ENCODE peak calls at places on chromosome 19, in nine cellular contexts. L is Peyer's patch; Z is effector memory CD4-positive, alpha-beta T cell; G is fibroblast of lung; J is cardiac muscle cell; X is GM23248; O is lung; U is CD4-positive, CD25-positive, alpha-beta regulatory T cell; E is CD8-positive, alpha-beta T cell. H is an unnamed sample. For H3K4me1, the result is how much of the 10 kb centered on the place peaks cover.

GRCh38 chr19:6718741-6719539 is 1.5 kb downstream of the C3 start:
- DNase-seq in X (peak), G (peak), L (no peak), J (peak), E (no peak), U (peak), O (peak), Z (peak), H (peak)

GRCh38 chr19:55836340-55836739 is at the start of gene NLRP4:
- DNase-seq in G (no peak), L (no peak), X (no peak), Z (no peak), J (no peak), E (no peak), U (no peak), O (no peak), H (no peak)

GRCh38 chr19:4425531-4425930 is 23.1 kb downstream of the CHAF1A start:
- DNase-seq in U (no peak), O (no peak), X (peak), J (no peak), L (no peak), E (no peak), Z (no peak), G (peak), H (no peak)

GRCh38 chr19:35160629-35161433 is 6.3 kb downstream of the FXYD5 start:
- DNase-seq in G (no peak), U (no peak), Z (no peak), J (no peak), L (no peak), O (no peak), X (no peak), E (no peak), H (no peak)

GRCh38 chr19:51676566-51677083 is 16.5 kb upstream of the SPACA6 start:
- DNase-seq in U (no peak), E (no peak), X (no peak), Z (no peak), O (no peak), G (no peak), L (no peak), J (no peak), H (peak)

GRCh38 chr19:16012552-16012951 is 63.7 kb upstream of the TPM4 start:
- DNase-seq in X (no peak), U (no peak), Z (no peak), L (no peak), G (no peak), E (no peak), J (no peak), O (no peak), H (no peak)

GRCh38 chr19:49677232-49677881 is at the start of gene PRMT1:
- DNase-seq in X (peak), G (no peak), Z (peak), O (no peak), J (peak), L (no peak), E (peak), U (peak), H (peak)

GRCh38 chr19:35935911-35936737 is at the start of gene LRFN3:
- DNase-seq in Z (peak), X (peak), J (peak), L (peak), U (peak), O (peak), E (peak), G (peak), H (peak)

GRCh38 chr19:30446844-30447243 is 74.7 kb downstream of the ZNF536 start:
- DNase-seq in E (no peak), J (no peak), L (no peak), X (peak), Z (no peak), U (no peak), O (no peak), G (no peak), H (no peak)

GRCh38 chr19:29810504-29810871 is 1.3 kb upstream of the CCNE1 start:
- DNase-seq in O (no peak), E (no peak), Z (no peak), X (peak), G (peak), J (peak), U (no peak), L (no peak), H (no peak)

GRCh38 chr19:33595783-33596182 is 26.0 kb upstream of the CHST8 start:
- DNase-seq in Z (no peak), U (no peak), X (no peak), G (no peak), J (no peak), O (no peak), L (no peak), E (no peak), H (no peak)

GRCh38 chr19:33604651-33605050 is 17.1 kb upstream of the CHST8 start:
- DNase-seq in X (no peak), Z (no peak), E (no peak), L (no peak), G (no peak), O (no peak), U (no peak), J (no peak), H (no peak)

GRCh38 chr19:33603377-33603776 is 18.4 kb upstream of the CHST8 start:
- DNase-seq in J (no peak), O (no peak), L (no peak), E (no peak), G (no peak), Z (no peak), X (no peak), U (no peak), H (no peak)

GRCh38 chr19:33606556-33606955 is 15.2 kb upstream of the CHST8 start:
- DNase-seq in J (no peak), Z (no peak), X (no peak), U (no peak), E (no peak), O (no peak), L (no peak), G (no peak), H (no peak)

DNA sequence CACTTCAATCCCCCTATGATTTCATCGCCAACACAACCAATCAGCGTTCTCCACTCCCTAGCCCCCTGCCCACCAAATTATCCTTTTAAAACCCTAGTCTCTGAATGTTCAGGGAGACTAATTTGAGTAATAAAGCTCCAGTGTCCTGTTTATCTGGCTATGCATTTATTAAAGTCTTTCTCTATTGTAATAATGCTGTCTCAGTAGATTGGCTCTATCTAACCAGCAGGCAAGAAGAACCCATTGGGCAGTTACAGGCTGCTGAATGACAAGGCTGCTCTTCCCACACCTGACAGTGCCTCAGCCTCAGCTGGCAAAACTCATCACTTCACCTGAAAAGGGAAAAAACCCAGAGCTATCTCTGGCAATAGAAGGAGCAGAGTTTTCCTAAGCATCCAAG is 20.2 kb upstream of the CHST8 start:
- DNase-seq in G (no peak), O (no peak), L (no peak), Z (no peak), E (no peak), U (no peak), J (no peak), X (no peak), H (no peak)
- H3K4me1 ChIP-seq in G (under half), O (under half), L (under half), Z (under half), E (under half), U (under half), J (under half), X (under half), H (under half)

DNA sequence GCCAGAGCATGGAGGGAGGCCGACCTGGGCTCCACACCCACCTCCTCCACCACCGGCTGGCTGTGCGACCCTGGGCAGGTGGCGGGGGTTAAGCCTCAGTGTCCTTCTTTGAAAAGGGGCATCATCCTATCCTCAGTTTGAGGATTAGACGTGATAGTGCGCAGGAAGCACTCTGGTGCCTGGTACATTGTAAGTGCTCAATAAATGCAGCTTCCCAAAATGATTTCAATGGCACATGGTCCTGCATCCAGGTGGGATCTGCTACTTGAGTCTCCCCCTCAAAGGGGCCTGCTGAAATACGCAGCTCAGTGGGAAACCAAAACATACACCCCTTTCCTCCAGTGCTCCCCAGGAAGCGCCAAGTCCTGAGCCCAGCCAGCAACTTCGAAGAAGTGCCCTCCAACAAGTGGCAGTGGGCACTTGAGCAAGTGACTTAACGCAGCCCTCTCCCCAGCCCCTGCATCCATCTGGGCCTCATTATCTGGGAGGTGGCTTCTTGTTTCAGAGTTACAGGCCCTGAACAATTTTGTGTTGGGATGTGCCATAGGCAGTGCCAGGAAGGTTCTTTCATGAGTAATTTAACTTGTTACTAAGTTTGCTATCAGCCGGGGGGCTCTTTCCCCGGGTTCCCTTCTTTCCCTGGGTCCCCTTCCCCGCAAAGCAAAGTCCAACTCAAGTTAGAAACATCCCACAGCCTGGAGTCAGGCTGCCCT is 17.9 kb downstream of the ACTN4 start:
- DNase-seq in Z (no peak), U (no peak), L (no peak), E (no peak), G (no peak), J (no peak), O (no peak), X (peak), H (no peak)
- H3K4me1 ChIP-seq in Z (half or more), U (half or more), L (half or more), E (half or more), G (half or more), J (half or more), O (half or more), X (half or more), H (under half)

GRCh38 chr19:42290523-42291436 is 11.2 kb upstream of the PRR19 start:
- DNase-seq in U (peak), X (peak), Z (peak), L (no peak), O (no peak), J (peak), G (no peak), E (peak), H (no peak)

GRCh38 chr19:42291437-42291815 is 10.5 kb upstream of the PRR19 start:
- DNase-seq in O (no peak), L (no peak), E (no peak), J (no peak), U (no peak), G (no peak), X (no peak), Z (no peak), H (no peak)

GRCh38 chr19:42288881-42289555 is 12.9 kb upstream of the PRR19 start:
- DNase-seq in G (no peak), U (no peak), E (no peak), J (no peak), Z (no peak), X (no peak), L (no peak), O (no peak), H (no peak)

GRCh38 chr19:42289556-42290041 is 12.3 kb upstream of the PRR19 start:
- DNase-seq in J (no peak), L (no peak), X (no peak), U (no peak), E (no peak), Z (no peak), O (no peak), G (no peak), H (no peak)

GRCh38 chr19:42290136-42290522 is 11.8 kb upstream of the PRR19 start:
- DNase-seq in O (no peak), G (no peak), U (no peak), L (no peak), Z (no peak), E (no peak), X (no peak), J (no peak), H (no peak)
- H3K4me1 ChIP-seq in O (under half), G (under half), U (under half), L (under half), Z (under half), E (under half), X (under half), J (under half), H (under half)

GRCh38 chr19:41862445-41862986 is 2.5 kb downstream of the RPS19 start:
- DNase-seq in E (no peak), Z (no peak), X (no peak), O (no peak), L (no peak), G (no peak), U (no peak), J (no peak), H (no peak)
- H3K4me1 ChIP-seq in E (half or more), Z (under half), X (under half), O (under half), L (under half), G (under half), U (half or more), J (under half), H (under half)

H was measured in naive thymus-derived CD4-positive, alpha-beta T cell.